ENCODE peak calls at places on chromosome 1, in four cellular contexts. One of them, this sample, is unnamed.
A peak's percentile ranks its signal among the peaks of the same experiment; 100 is the strongest.

GRCh38 chr1:77655431-77655974 is 27.0 kb downstream of the ZZZ3 start:
- DNase-seq in HCEC 1CT: no peak
- DNase-seq in NCI-H345: peak; percentile 70
- DNase-seq in NCI-H774: peak; percentile 87
- DNase-seq in this sample: no peak

GRCh38 chr1:17572264-17572985 is 32.9 kb downstream of the ARHGEF10L start:
- DNase-seq in HCEC 1CT: no peak
- DNase-seq in NCI-H345: peak; percentile 5
- DNase-seq in NCI-H774: no peak
- DNase-seq in this sample: no peak

GRCh38 chr1:155141799-155142198 is 1.5 kb upstream of the DPM3 start:
- DNase-seq in NCI-H345: no peak
- DNase-seq in NCI-H774: no peak
- DNase-seq in HCEC 1CT: no peak
- DNase-seq in this sample: no peak

GRCh38 chr1:109623601-109624161 is 4.0 kb downstream of the AMPD2 start:
- DNase-seq in NCI-H774: no peak
- DNase-seq in HCEC 1CT: no peak
- DNase-seq in NCI-H345: no peak
- DNase-seq in this sample: peak; percentile 37

GRCh38 chr1:84382127-84382526 is 16.2 kb upstream of the DNASE2B start:
- DNase-seq in NCI-H345: no peak
- DNase-seq in HCEC 1CT: no peak
- DNase-seq in NCI-H774: no peak
- DNase-seq in this sample: no peak

GRCh38 chr1:218467101-218467728 is 122.1 kb downstream of the TGFB2 start:
- DNase-seq in HCEC 1CT: peak; percentile 93
- DNase-seq in NCI-H774: no peak
- DNase-seq in NCI-H345: no peak
- DNase-seq in this sample: no peak

GRCh38 chr1:94329986-94330385 is 88.2 kb upstream of the ABCD3 start:
- DNase-seq in NCI-H345: no peak
- DNase-seq in NCI-H774: no peak
- DNase-seq in HCEC 1CT: peak; percentile 65
- DNase-seq in this sample: no peak

GRCh38 chr1:38727629-38728175 is 131.9 kb downstream of the RRAGC start:
- DNase-seq in NCI-H345: no peak
- DNase-seq in NCI-H774: no peak
- DNase-seq in HCEC 1CT: no peak
- DNase-seq in this sample: no peak

GRCh38 chr1:160097911-160098851 is at the start of gene IGSF8:
- DNase-seq in NCI-H774: peak; percentile 92
- DNase-seq in HCEC 1CT: peak; percentile 55
- DNase-seq in NCI-H345: peak; percentile 98
- DNase-seq in this sample: peak; percentile 90

This sample was measured in NCI-H526.